ENCODE peak calls at places on chromosomes 16 and 17, in six cellular contexts. Y is foreskin fibroblast, L is cardiac muscle cell, H is AG10803, W is heart right ventricle, N is thoracic aorta. V is an unnamed sample.

GRCh38 chr17:72342582-72343527 is 222.0 kb downstream of the SOX9 start:
- DNase-seq in Y (peak; percentile 12), L (no peak), H (peak; percentile 28), W (peak; percentile 42), N (no peak), V (no peak)

GRCh38 chr17:2094891-2095535 is 40.1 kb downstream of the HIC1 start:
- DNase-seq in Y (peak; percentile 80), L (peak; percentile 67), H (peak; percentile 78), W (peak; percentile 70), N (no peak), V (peak; percentile 69)

GRCh38 chr17:82909322-82909904 is 69.6 kb upstream of the ZNF750 start:
- DNase-seq in Y (peak; percentile 22), L (no peak), H (no peak), W (no peak), N (no peak), V (no peak)

GRCh38 chr17:67475161-67475887 is 98.2 kb downstream of the PITPNC1 start:
- DNase-seq in Y (peak; percentile 90), L (peak; percentile 58), H (peak; percentile 79), W (peak; percentile 76), N (no peak), V (peak; percentile 79)

GRCh38 chr16:89392881-89393730 is 97.3 kb downstream of the ANKRD11 start:
- DNase-seq in Y (no peak), L (no peak), H (no peak), W (no peak), N (no peak), V (no peak)

GRCh38 chr17:30382345-30382744 is 3.6 kb downstream of the CPD start:
- DNase-seq in Y (no peak), L (no peak), H (no peak), W (no peak), N (no peak), V (no peak)

GRCh38 chr17:8122923-8123694 is 797 bp downstream of the HES7 start:
- DNase-seq in Y (peak; percentile 67), L (peak; percentile 38), H (peak; percentile 31), W (no peak), N (no peak), V (peak; percentile 44)

GRCh38 chr16:770411-770810 is 9.9 kb downstream of the MSLN start:
- DNase-seq in Y (no peak), L (no peak), H (no peak), W (no peak), N (no peak), V (no peak)

GRCh38 chr16:86294535-86294934 is 215.8 kb upstream of the FOXF1 start:
- DNase-seq in Y (no peak), L (no peak), H (no peak), W (no peak), N (no peak), V (no peak)

GRCh38 chr17:55601874-55602364 is 90.7 kb upstream of the SMIM36 start:
- DNase-seq in Y (peak; percentile 76), L (peak; percentile 23), H (peak; percentile 56), W (no peak), N (no peak), V (peak; percentile 58)
- TF ChIP-seq CTCF in Y (peak; percentile 90), L (peak; percentile 86), H (peak; percentile 95), W (peak; percentile 71), N (peak; percentile 19), V (peak; percentile 78)

GRCh38 chr17:44956076-44956475 is 8.5 kb upstream of the KIF18B start:
- DNase-seq in Y (no peak), L (no peak), H (no peak), W (no peak), N (no peak), V (no peak)

GRCh38 chr17:44947461-44948314 is at the start of gene KIF18B:
- DNase-seq in Y (peak; percentile 96), L (peak; percentile 94), H (peak; percentile 94), W (peak; percentile 87), N (peak; percentile 82), V (peak; percentile 96)

GRCh38 chr17:44948315-44948795 is 782 bp upstream of the KIF18B start:
- DNase-seq in Y (no peak), L (no peak), H (no peak), W (no peak), N (no peak), V (no peak)

GRCh38 chr17:44956998-44957981 is 9.7 kb upstream of the KIF18B start:
- DNase-seq in Y (no peak), L (no peak), H (no peak), W (no peak), N (no peak), V (no peak)

DNA sequence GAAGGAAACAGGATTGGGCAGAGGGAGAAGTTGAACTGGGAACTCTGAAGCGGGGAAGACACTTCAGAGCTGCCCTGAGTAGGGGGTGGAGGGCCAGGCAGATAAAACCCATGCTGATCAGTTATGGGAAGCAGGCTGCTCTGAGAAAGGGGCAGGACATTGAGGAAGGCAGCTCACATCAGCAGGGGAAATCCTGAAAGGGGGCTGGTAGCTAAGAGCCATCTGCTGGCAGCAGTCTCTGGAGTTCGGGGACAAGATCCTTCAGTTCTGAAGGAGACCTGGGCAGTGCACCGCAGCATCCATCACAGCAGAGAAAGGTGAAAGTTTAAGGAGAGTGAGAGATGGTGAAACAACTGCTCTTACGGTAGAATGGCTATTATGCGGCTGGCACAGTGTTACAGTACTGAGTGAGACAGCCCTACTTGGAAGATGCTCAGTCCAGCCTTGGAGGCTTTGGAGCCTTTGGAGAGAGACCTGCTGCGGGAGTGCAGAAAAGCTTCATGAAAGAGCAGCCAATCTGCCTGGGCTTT is 5.4 kb upstream of the KIF18B start:
- DNase-seq in Y (no peak), L (no peak), H (no peak), W (no peak), N (no peak), V (no peak)
- TF ChIP-seq CTCF in Y (no peak), L (no peak), H (no peak), W (no peak), N (no peak), V (no peak)

DNA sequence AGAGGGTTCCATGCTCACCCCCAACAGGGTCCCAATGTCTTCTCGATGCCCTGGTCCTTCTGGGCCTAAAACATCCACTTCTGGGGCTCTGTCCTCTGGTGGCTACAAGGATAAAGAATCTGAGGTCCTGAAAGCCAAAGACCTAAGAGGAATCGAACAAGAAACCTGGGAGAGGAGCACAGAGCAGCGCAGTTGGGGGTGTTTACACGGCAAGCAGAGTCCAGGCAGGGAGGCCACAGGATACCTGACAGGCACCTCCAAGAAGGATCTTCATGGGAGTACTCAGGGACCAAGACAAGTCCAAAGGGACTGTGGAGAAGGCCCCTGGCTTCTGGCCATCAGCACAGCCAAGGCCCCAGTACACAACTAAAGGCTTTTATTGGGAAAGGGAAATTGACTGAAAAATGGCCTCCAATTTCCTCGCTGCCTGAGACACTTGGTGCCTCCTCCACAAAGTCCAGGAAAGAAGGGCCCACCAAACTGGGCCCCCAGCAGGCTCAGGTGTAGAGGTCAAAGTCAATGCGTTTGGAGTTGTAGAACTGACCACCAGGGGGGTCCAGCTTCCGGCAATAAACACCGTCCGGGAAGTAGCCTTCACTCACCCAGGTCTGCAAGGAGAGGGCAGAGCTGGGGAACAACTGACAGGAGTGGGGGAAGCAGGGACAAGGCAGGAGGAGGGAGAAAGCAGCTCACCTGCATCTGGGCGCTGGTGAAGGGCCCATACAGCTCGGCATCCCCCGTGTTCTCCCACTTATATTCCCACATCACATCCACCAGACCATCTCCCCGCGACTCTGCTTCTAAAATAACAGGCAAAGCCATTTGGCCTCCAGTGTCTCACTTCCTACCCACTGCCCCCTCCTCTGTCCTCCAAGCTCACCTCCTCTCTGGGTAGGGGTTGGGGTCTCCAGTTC is 2.4 kb downstream of the CD2BP2 start:
- DNase-seq in Y (no peak), L (no peak), H (no peak), W (no peak), N (no peak), V (no peak)
- TF ChIP-seq CTCF in Y (no peak), L (peak; percentile 27), H (no peak), W (no peak), N (peak; percentile 18), V (no peak)

DNA sequence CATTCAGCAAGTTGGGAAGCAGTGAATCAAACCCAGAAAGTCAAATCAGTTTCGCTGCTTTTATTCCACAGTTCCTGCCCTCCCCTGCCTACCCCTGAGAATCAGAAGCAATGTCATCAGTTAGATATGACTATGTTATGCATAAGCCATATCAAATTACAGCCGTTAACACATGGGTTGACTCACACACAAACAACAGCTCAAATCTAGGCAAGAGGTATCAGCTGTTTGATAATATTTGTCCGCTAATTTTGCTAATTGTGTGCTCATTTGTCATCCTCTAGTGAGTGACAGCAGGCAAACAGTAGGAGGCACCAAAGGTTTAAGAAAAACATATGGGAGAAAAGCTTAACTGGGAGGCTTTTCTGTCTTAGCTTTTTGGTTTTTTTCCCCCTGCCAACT is 327.4 kb upstream of the CCL2 start:
- DNase-seq in Y (no peak), L (peak; percentile 13), H (no peak), W (no peak), N (no peak), V (peak; percentile 11)
- TF ChIP-seq CTCF in Y (peak; percentile 2), L (no peak), H (no peak), W (peak; percentile 35), N (no peak), V (no peak)